ENCODE peak calls at places on chromosomes 2 and 18, in eight cellular contexts. M, B, G, P, Q, E, L and R are unnamed samples.

GRCh38 chr2:52821631-52822030 is 946.0 kb upstream of the CHAC2 start:
- DNase-seq in M (no peak), B (no peak), G (no peak), P (no peak), Q (no peak), E (no peak), L (no peak), R (no peak)

GRCh38 chr2:186612555-186613440 is 22.9 kb downstream of the ITGAV start:
- DNase-seq in M (no peak), B (no peak), G (no peak), P (no peak), Q (no peak), E (no peak), L (no peak), R (no peak)

GRCh38 chr2:52934354-52934898 is 833.2 kb upstream of the CHAC2 start:
- DNase-seq in M (peak), B (no peak), G (no peak), P (peak), Q (peak), E (no peak), L (no peak), R (no peak)

GRCh38 chr18:79784965-79785770 is 12.6 kb upstream of the KCNG2 start:
- DNase-seq in M (peak), B (no peak), G (no peak), P (no peak), Q (no peak), E (no peak), L (no peak), R (no peak)

GRCh38 chr18:58105908-58106673 is 62.1 kb downstream of the NEDD4L start:
- DNase-seq in M (no peak), B (no peak), G (no peak), P (no peak), Q (no peak), E (no peak), L (no peak), R (no peak)

GRCh38 chr2:148917431-148917830 is 42.4 kb downstream of the KIF5C start:
- DNase-seq in M (no peak), B (no peak), G (no peak), P (no peak), Q (no peak), E (peak), L (no peak), R (no peak)

GRCh38 chr18:45255142-45255890 is 360.0 kb upstream of the SLC14A2 start:
- DNase-seq in M (peak), B (no peak), G (no peak), P (no peak), Q (no peak), E (no peak), L (no peak), R (no peak)

GRCh38 chr2:65381607-65382032 is 50.8 kb downstream of the SPRED2 start:
- DNase-seq in M (no peak), B (no peak), G (no peak), P (no peak), Q (no peak), E (no peak), L (no peak), R (no peak)

GRCh38 chr2:239006886-239007285 is 159.0 kb downstream of the TWIST2 start:
- DNase-seq in M (no peak), B (no peak), G (no peak), P (peak), Q (no peak), E (no peak), L (no peak), R (no peak)

GRCh38 chr2:183028108-183028507 is 10.1 kb downstream of the NCKAP1 start:
- DNase-seq in M (no peak), B (no peak), G (no peak), P (no peak), Q (no peak), E (no peak), L (no peak), R (no peak)

GRCh38 chr2:145723872-145724271 is 1204.0 kb upstream of the ZEB2 start:
- DNase-seq in M (no peak), B (no peak), G (no peak), P (no peak), Q (no peak), E (no peak), L (no peak), R (no peak)

GRCh38 chr2:173161040-173161439 is 85.4 kb downstream of the MAP3K20 start:
- DNase-seq in M (no peak), B (no peak), G (no peak), P (no peak), Q (no peak), E (no peak), L (no peak), R (no peak)

GRCh38 chr2:7884338-7884737 is 797.5 kb upstream of the ID2 start:
- DNase-seq in M (no peak), B (no peak), G (no peak), P (no peak), Q (no peak), E (no peak), L (no peak), R (no peak)

GRCh38 chr2:238912916-238913875 is 65.3 kb downstream of the TWIST2 start:
- DNase-seq in M (no peak), B (no peak), G (no peak), P (no peak), Q (no peak), E (no peak), L (no peak), R (no peak)

GRCh38 chr2:56743807-56744206 is 560.0 kb downstream of the CCDC85A start:
- DNase-seq in M (no peak), B (no peak), G (no peak), P (no peak), Q (no peak), E (no peak), L (no peak), R (no peak)

GRCh38 chr2:20027715-20028434 is 15.4 kb upstream of the MATN3 start:
- DNase-seq in M (no peak), B (no peak), G (no peak), P (no peak), Q (no peak), E (no peak), L (no peak), R (no peak)

GRCh38 chr2:237689569-237690131 is 62.3 kb downstream of the LRRFIP1 start:
- DNase-seq in M (no peak), B (no peak), G (no peak), P (no peak), Q (no peak), E (no peak), L (no peak), R (peak)

GRCh38 chr18:457533-457932 is 43.0 kb downstream of the COLEC12 start:
- DNase-seq in M (no peak), B (no peak), G (no peak), P (no peak), Q (no peak), E (no peak), L (no peak), R (no peak)

GRCh38 chr2:102103992-102104871 is 38.3 kb upstream of the IL1R1 start:
- DNase-seq in M (peak), B (no peak), G (no peak), P (peak), Q (peak), E (no peak), L (no peak), R (peak)

GRCh38 chr2:31475692-31476091 is 61.1 kb upstream of the XDH start:
- DNase-seq in M (peak), B (no peak), G (no peak), P (no peak), Q (no peak), E (no peak), L (no peak), R (no peak)

GRCh38 chr2:40421643-40422297 is 30.1 kb downstream of the SLC8A1 start:
- DNase-seq in M (no peak), B (no peak), G (no peak), P (no peak), Q (no peak), E (no peak), L (no peak), R (no peak)

GRCh38 chr18:35514283-35514682 is 16.5 kb upstream of the INO80C start:
- DNase-seq in M (no peak), B (no peak), G (no peak), P (no peak), Q (no peak), E (no peak), L (no peak), R (no peak)

GRCh38 chr2:134623796-134624195 is 95.0 kb downstream of the TMEM163 start:
- DNase-seq in M (no peak), B (no peak), G (no peak), P (no peak), Q (no peak), E (peak), L (no peak), R (no peak)

GRCh38 chr2:143611336-143611735 is 482.1 kb downstream of the ARHGAP15 start:
- DNase-seq in M (no peak), B (no peak), G (no peak), P (no peak), Q (no peak), E (no peak), L (no peak), R (no peak)

GRCh38 chr2:1654696-1655374 is 89.5 kb downstream of the PXDN start:
- DNase-seq in M (no peak), B (no peak), G (no peak), P (no peak), Q (peak), E (no peak), L (no peak), R (no peak)

GRCh38 chr18:11064106-11064505 is 85.3 kb downstream of the PIEZO2 start:
- DNase-seq in M (no peak), B (no peak), G (no peak), P (no peak), Q (no peak), E (no peak), L (no peak), R (no peak)

GRCh38 chr2:17506736-17507616 is 11.3 kb downstream of the RAD51AP2 start:
- DNase-seq in M (no peak), B (no peak), G (no peak), P (peak), Q (no peak), E (no peak), L (no peak), R (no peak)

GRCh38 chr2:177187631-177188312 is 24.8 kb upstream of the HNRNPA3 start:
- DNase-seq in M (peak), B (no peak), G (no peak), P (peak), Q (no peak), E (no peak), L (no peak), R (peak)

GRCh38 chr18:27964811-27965210 is 212.1 kb downstream of the CDH2 start:
- DNase-seq in M (no peak), B (no peak), G (peak), P (no peak), Q (no peak), E (no peak), L (no peak), R (no peak)

GRCh38 chr18:23503967-23504352 is 649 bp downstream of the RMC1 start:
- DNase-seq in M (no peak), B (no peak), G (no peak), P (no peak), Q (no peak), E (no peak), L (no peak), R (no peak)

GRCh38 chr2:200159829-200160781 is 146.4 kb upstream of the SPATS2L start:
- DNase-seq in M (peak), B (no peak), G (no peak), P (peak), Q (no peak), E (no peak), L (no peak), R (no peak)

GRCh38 chr2:198706683-198707082 is 751.1 kb downstream of the SATB2 start:
- DNase-seq in M (no peak), B (no peak), G (no peak), P (no peak), Q (no peak), E (no peak), L (no peak), R (no peak)

GRCh38 chr2:191128911-191129304 is 21.9 kb downstream of the STAT4 start:
- DNase-seq in M (no peak), B (no peak), G (no peak), P (no peak), Q (no peak), E (no peak), L (no peak), R (no peak)

GRCh38 chr18:61731169-61731568 is 161.6 kb downstream of the RNF152 start:
- DNase-seq in M (no peak), B (no peak), G (no peak), P (no peak), Q (no peak), E (no peak), L (no peak), R (no peak)

GRCh38 chr18:56248613-56249235 is 389.7 kb downstream of the TXNL1 start:
- DNase-seq in M (no peak), B (no peak), G (no peak), P (no peak), Q (no peak), E (peak), L (no peak), R (no peak)